ENCODE peak calls at places on chromosomes 7 and 10, in five cellular contexts. R, G, E, D and Y are unnamed samples.

GRCh38 chr10:51574248-51575067 is 124.9 kb downstream of the CSTF2T start:
- DNase-seq in E (peak), G (no peak), D (peak), R (no peak), Y (no peak)

GRCh38 chr7:41869091-41869490 is 166.2 kb upstream of the INHBA start:
- DNase-seq in E (peak), R (no peak), D (peak), G (no peak), Y (no peak)

GRCh38 chr7:32336726-32337125 is 153.5 kb downstream of the LSM5 start:
- DNase-seq in D (no peak), G (no peak), R (no peak), E (no peak), Y (no peak)

GRCh38 chr7:84953294-84953693 is 233.6 kb downstream of the SEMA3D start:
- DNase-seq in R (no peak), E (no peak), G (no peak), D (no peak), Y (no peak)

GRCh38 chr10:69632516-69633199 is 2.6 kb downstream of the FAM241B start:
- DNase-seq in D (no peak), R (no peak), E (no peak), G (no peak), Y (no peak)

GRCh38 chr7:30082686-30083085 is 52.1 kb upstream of the MTURN start:
- DNase-seq in E (no peak), D (peak), R (no peak), G (no peak), Y (no peak)

GRCh38 chr7:137937202-137937560 is 64.7 kb downstream of the CREB3L2 start:
- DNase-seq in D (peak), E (no peak), G (no peak), R (peak), Y (no peak)

GRCh38 chr10:78736926-78737618 is 331.7 kb upstream of the ZMIZ1 start:
- DNase-seq in E (no peak), R (no peak), G (no peak), D (no peak), Y (no peak)

GRCh38 chr7:151251926-151252835 is 3.7 kb upstream of the SMARCD3 start:
- DNase-seq in D (peak), E (peak), G (peak), R (peak), Y (peak)

GRCh38 chr7:157474685-157475084 is 137.9 kb downstream of the DNAJB6 start:
- DNase-seq in D (no peak), R (no peak), G (no peak), E (peak), Y (no peak)

GRCh38 chr10:1157615-1157933 is 101.4 kb downstream of the WDR37 start:
- DNase-seq in E (no peak), D (no peak), R (no peak), G (no peak), Y (no peak)

GRCh38 chr7:12570148-12570528 is 382 bp upstream of the SCIN start:
- DNase-seq in D (no peak), E (peak), G (no peak), R (no peak), Y (no peak)

GRCh38 chr7:114293289-114294012 is 121.2 kb upstream of the FOXP2 start:
- DNase-seq in G (no peak), R (no peak), E (peak), D (no peak), Y (no peak)

GRCh38 chr10:43082087-43082486 is 5.2 kb downstream of the RET start:
- DNase-seq in D (no peak), E (no peak), R (no peak), G (no peak), Y (no peak)

GRCh38 chr7:129567377-129567776 is 44.1 kb upstream of the NRF1 start:
- DNase-seq in E (no peak), G (no peak), R (no peak), D (no peak), Y (no peak)

GRCh38 chr10:8402469-8403074 is 348.1 kb downstream of the GATA3 start:
- DNase-seq in D (no peak), G (no peak), R (no peak), E (no peak), Y (no peak)

GRCh38 chr10:11685787-11686218 is 56.4 kb upstream of the ECHDC3 start:
- DNase-seq in G (no peak), D (peak), E (peak), R (peak), Y (no peak)

GRCh38 chr7:46191296-46191695 is 270.2 kb upstream of the IGFBP3 start:
- DNase-seq in G (no peak), E (no peak), R (no peak), D (no peak), Y (no peak)

GRCh38 chr10:74049995-74050394 is 52.1 kb downstream of the VCL start:
- DNase-seq in E (no peak), G (no peak), D (peak), R (no peak), Y (no peak)

GRCh38 chr7:131952365-131952764 is 395.9 kb upstream of the PODXL start:
- DNase-seq in R (no peak), D (no peak), E (no peak), G (no peak), Y (no peak)

GRCh38 chr10:5511885-5512280 is 12.5 kb upstream of the CALML5 start:
- DNase-seq in G (peak), D (no peak), E (no peak), R (no peak), Y (no peak)

GRCh38 chr7:111043533-111043932 is 47.4 kb upstream of the LRRN3 start:
- DNase-seq in E (no peak), R (no peak), D (no peak), G (no peak), Y (no peak)

GRCh38 chr10:114719311-114719710 is 61.2 kb upstream of the ABLIM1 start:
- DNase-seq in E (no peak), D (no peak), R (no peak), G (no peak), Y (no peak)

GRCh38 chr7:24401628-24402593 is 117.9 kb downstream of the NPY start:
- DNase-seq in E (peak), R (no peak), G (no peak), D (peak), Y (no peak)

GRCh38 chr7:12328888-12329770 is 74.5 kb downstream of the VWDE start:
- DNase-seq in D (no peak), R (no peak), G (no peak), E (no peak), Y (no peak)

GRCh38 chr10:75377869-75378268 is 23.7 kb downstream of the ZNF503 start:
- DNase-seq in D (no peak), R (no peak), E (no peak), G (no peak), Y (no peak)

GRCh38 chr7:78043159-78043558 is 244.6 kb downstream of the PHTF2 start:
- DNase-seq in D (no peak), G (no peak), E (no peak), R (no peak), Y (no peak)

GRCh38 chr10:78761241-78761825 is 307.4 kb upstream of the ZMIZ1 start:
- DNase-seq in G (no peak), R (no peak), E (no peak), D (no peak), Y (no peak)

GRCh38 chr7:25002826-25003225 is 22.8 kb upstream of the OSBPL3 start:
- DNase-seq in D (peak), R (no peak), G (no peak), E (no peak), Y (no peak)

GRCh38 chr7:50164552-50165220 is 71.6 kb upstream of the ZPBP start:
- DNase-seq in E (no peak), D (no peak), R (no peak), G (no peak), Y (no peak)

GRCh38 chr7:42087616-42088015 is 149.4 kb downstream of the GLI3 start:
- DNase-seq in R (no peak), E (no peak), G (no peak), D (no peak), Y (no peak)

GRCh38 chr7:140638311-140638791 is 2.3 kb downstream of the DENND2A start:
- DNase-seq in E (peak), G (no peak), R (peak), D (peak), Y (no peak)
- TF ChIP-seq CTCF in E (peak), G (no peak), R (no peak), D (peak), Y (no peak)

DNA sequence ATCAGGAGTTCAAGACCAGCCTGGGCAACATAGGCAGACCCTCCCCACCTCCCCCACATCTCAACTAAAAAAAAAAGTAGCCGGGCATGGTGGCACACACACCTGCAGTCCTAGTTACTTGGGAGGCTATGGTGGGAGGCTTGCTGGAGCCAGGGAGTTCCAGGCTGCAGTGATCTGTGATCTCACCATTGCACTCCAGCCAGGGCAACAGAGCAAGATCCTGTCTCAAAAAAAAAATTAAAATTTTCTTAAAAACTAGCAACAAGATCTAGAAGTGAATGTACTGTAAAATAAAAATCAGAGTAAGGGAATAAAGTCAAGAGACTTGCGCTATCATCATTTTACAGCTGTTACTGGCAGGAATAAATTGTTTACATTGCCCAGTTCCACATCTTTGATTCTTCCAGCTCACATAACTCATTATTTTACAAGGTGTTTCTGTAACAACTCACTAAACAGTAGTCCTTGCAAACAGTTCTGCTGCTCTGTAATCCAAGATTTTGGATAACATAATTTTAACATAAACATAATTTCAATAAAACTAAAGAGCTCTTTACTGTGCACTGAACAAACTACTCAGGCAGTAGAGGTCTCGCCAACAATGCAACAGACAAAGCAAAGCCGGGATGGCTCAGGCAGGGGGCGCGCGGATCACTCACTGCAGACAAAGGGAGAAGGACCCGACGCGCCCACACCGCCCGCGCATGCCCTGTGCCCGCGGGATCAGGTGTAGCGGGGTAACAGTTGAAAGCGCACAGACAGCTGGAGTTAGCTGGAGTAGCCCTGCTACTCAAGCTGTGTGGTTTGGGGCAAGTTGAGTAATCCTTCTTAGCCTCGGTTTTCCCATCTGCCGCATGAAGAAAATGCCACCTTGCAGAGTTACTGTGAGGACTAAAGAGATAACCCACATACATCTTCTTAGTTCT is 73.3 kb upstream of the NFE2L3 start:
- DNase-seq in D (peak), R (peak), E (peak), G (peak), Y (peak)
- TF ChIP-seq CTCF in D (peak), R (peak), E (peak), G (peak), Y (no peak)

DNA sequence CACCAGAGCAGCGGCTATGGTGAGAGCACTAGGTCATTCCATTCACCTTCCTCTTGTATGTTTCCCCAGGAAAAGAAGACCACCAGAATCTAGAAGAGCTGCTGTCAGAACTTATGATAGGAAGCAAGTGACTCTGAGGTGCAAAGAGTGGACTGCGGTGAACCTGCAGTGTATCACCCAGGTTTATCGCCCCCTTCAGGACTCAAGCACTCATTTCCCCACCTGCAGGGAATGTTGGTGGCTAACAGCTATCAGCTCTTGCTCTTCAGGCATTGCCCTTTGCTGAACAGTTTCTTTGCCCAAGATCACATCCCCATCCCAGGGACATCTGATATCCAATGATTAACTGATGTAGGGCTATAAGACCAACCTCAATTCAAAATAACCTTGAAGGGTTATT is 66.3 kb upstream of the IL6 start:
- DNase-seq in R (no peak), D (no peak), G (no peak), E (no peak), Y (no peak)
- TF ChIP-seq CTCF in R (no peak), D (no peak), G (no peak), E (peak), Y (no peak)

DNA sequence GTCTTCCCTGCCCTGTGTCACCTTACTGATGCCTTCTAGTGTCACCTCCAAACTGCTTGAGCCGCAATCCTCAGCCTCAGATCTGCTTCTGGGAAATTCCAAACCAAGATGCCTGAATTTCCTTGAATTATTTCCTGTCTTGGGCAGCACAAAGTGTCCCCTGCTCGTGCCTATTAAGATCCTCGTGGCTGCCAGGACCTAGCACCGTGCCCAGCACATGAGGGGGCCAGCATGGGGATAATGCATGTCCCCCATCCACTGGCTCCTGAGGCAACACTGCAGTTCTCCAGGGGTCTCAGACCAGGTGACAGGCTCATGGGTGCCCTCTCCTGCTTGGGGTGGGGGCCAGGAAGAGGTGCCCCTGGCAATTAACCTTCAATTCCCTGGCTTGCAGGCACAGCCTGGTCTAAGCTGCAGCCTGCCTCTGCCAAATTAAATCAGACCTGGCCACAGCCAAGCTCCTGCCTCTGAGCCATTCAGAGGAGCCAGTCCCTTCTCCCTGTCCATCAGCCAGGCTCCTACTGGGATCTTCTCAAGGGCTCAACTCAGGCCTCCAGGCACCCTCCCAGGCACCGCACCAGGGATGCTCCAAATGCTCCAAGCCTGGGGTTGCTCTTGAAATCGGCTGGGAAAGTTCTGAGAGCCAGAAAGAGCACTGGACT is 146.6 kb downstream of the SH3PXD2A start:
- DNase-seq in G (no peak), R (no peak), D (no peak), E (no peak), Y (no peak)
- TF ChIP-seq CTCF in G (no peak), R (no peak), D (no peak), E (no peak), Y (no peak)

GRCh38 chr7:28473567-28474266 is 61.4 kb downstream of the CREB5 start:
- DNase-seq in R (peak), D (no peak), G (no peak), E (no peak), Y (no peak)

GRCh38 chr7:28474267-28474618 is 61.9 kb downstream of the CREB5 start:
- DNase-seq in D (peak), G (no peak), E (peak), R (no peak), Y (no peak)

GRCh38 chr7:28470344-28470743 is 58.0 kb downstream of the CREB5 start:
- DNase-seq in R (no peak), E (no peak), D (no peak), G (no peak), Y (no peak)

GRCh38 chr7:28469562-28469961 is 57.2 kb downstream of the CREB5 start:
- DNase-seq in E (no peak), R (no peak), G (no peak), D (no peak), Y (no peak)

DNA sequence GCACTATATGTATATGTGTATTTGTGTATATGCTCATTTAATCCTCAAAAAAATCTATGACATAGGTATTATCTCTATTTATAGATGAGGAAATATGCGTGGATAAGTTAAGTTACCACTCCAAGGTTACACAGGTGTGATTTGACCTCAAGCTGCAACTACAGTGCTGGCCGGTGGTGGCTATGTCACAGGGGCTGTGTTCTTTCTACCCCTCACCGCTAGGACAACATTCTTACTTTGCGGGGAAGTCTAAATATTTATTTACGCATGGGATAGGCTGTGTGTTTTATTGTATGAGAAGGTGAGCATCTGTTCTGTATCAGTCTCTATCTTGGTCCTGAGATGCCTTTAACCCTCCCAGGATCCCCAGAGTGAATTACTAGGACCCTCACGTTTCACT is 60.0 kb downstream of the CREB5 start:
- DNase-seq in E (no peak), G (no peak), R (no peak), D (no peak), Y (no peak)
- TF ChIP-seq CTCF in E (no peak), G (no peak), R (no peak), D (no peak), Y (no peak)